ENCODE peak calls at places on chromosomes 12 and 14, in five cellular contexts. V, Z, Y, S and H are unnamed samples.

GRCh38 chr12:49259452-49259851 is 5.4 kb upstream of the TUBA1C start:
- DNase-seq in V (no peak), Z (no peak), Y (no peak), S (no peak), H (no peak)

GRCh38 chr12:34597548-34598351 is 575.5 kb downstream of the ALG10 start:
- DNase-seq in V (no peak), Z (no peak), Y (no peak), S (no peak), H (no peak)

GRCh38 chr12:60308366-60309000 is 712.7 kb downstream of the SLC16A7 start:
- DNase-seq in V (peak), Z (no peak), Y (no peak), S (no peak), H (no peak)

GRCh38 chr14:85233756-85234545 is 296.0 kb upstream of the FLRT2 start:
- DNase-seq in V (peak), Z (no peak), Y (no peak), S (no peak), H (no peak)

GRCh38 chr12:11719678-11720099 is 70.2 kb downstream of the ETV6 start:
- DNase-seq in V (peak), Z (peak), Y (no peak), S (no peak), H (no peak)

GRCh38 chr12:116136340-116136739 is 141.2 kb downstream of the MED13L start:
- DNase-seq in V (peak), Z (no peak), Y (no peak), S (no peak), H (no peak)

GRCh38 chr14:50061664-50062437 is 54.5 kb downstream of the VCPKMT start:
- DNase-seq in V (peak), Z (peak), Y (peak), S (peak), H (peak)

GRCh38 chr14:54567224-54567633 is 301 bp downstream of the SAMD4A start:
- DNase-seq in V (no peak), Z (peak), Y (no peak), S (no peak), H (no peak)

GRCh38 chr12:76284816-76285750 is 63.1 kb downstream of the BBS10 start:
- DNase-seq in V (peak), Z (no peak), Y (peak), S (no peak), H (no peak)

GRCh38 chr12:92912052-92912451 is 17.0 kb downstream of the EEA1 start:
- DNase-seq in V (peak), Z (no peak), Y (no peak), S (no peak), H (no peak)

GRCh38 chr12:98440165-98440581 is 75.2 kb upstream of the TMPO start:
- DNase-seq in V (peak), Z (no peak), Y (no peak), S (peak), H (no peak)

GRCh38 chr14:53526190-53526589 is 373.1 kb upstream of the DDHD1 start:
- DNase-seq in V (peak), Z (no peak), Y (no peak), S (no peak), H (no peak)

GRCh38 chr12:40992674-40993073 is 195.4 kb upstream of the PDZRN4 start:
- DNase-seq in V (no peak), Z (no peak), Y (no peak), S (no peak), H (no peak)

GRCh38 chr14:44778562-44778961 is 183.2 kb downstream of the KLHL28 start:
- DNase-seq in V (peak), Z (no peak), Y (no peak), S (no peak), H (no peak)

GRCh38 chr12:28583771-28584261 is 393.6 kb downstream of the CCDC91 start:
- DNase-seq in V (peak), Z (no peak), Y (no peak), S (peak), H (no peak)

GRCh38 chr14:61280526-61281185 is 482 bp downstream of the TMEM30B start:
- DNase-seq in V (peak), Z (peak), Y (no peak), S (no peak), H (no peak)

GRCh38 chr12:12537421-12537820 is 25.2 kb downstream of the DUSP16 start:
- DNase-seq in V (peak), Z (no peak), Y (no peak), S (no peak), H (no peak)

GRCh38 chr12:116121453-116121871 is 156.0 kb downstream of the MED13L start:
- DNase-seq in V (peak), Z (no peak), Y (no peak), S (no peak), H (no peak)

GRCh38 chr12:98058838-98059237 is 456.6 kb upstream of the TMPO start:
- DNase-seq in V (no peak), Z (no peak), Y (no peak), S (no peak), H (no peak)

GRCh38 chr12:120479458-120479857 is 9.9 kb upstream of the SRSF9 start:
- DNase-seq in V (no peak), Z (no peak), Y (no peak), S (no peak), H (no peak)

GRCh38 chr12:130743176-130743575 is 27.1 kb upstream of the RIMBP2 start:
- DNase-seq in V (no peak), Z (no peak), Y (no peak), S (no peak), H (no peak)

GRCh38 chr12:6104027-6104426 is 20.4 kb downstream of the VWF start:
- DNase-seq in V (no peak), Z (no peak), Y (no peak), S (no peak), H (no peak)

GRCh38 chr12:94421868-94422740 is 37.6 kb downstream of the CEP83 start:
- DNase-seq in V (no peak), Z (no peak), Y (no peak), S (no peak), H (no peak)

GRCh38 chr12:1922075-1922709 is 3.7 kb upstream of the CACNA2D4 start:
- DNase-seq in V (no peak), Z (peak), Y (no peak), S (no peak), H (no peak)

GRCh38 chr12:73421832-73422231 is 1115.8 kb upstream of the ATXN7L3B start:
- DNase-seq in V (no peak), Z (no peak), Y (no peak), S (no peak), H (no peak)

GRCh38 chr14:89037065-89037464 is 212.6 kb downstream of the TTC8 start:
- DNase-seq in V (no peak), Z (no peak), Y (no peak), S (no peak), H (no peak)

GRCh38 chr12:89765959-89766824 is 57.6 kb upstream of the ATP2B1 start:
- DNase-seq in V (no peak), Z (no peak), Y (no peak), S (no peak), H (no peak)

GRCh38 chr12:89770391-89770790 is 61.8 kb upstream of the ATP2B1 start:
- DNase-seq in V (no peak), Z (no peak), Y (no peak), S (no peak), H (no peak)

GRCh38 chr12:89769483-89769818 is 60.8 kb upstream of the ATP2B1 start:
- DNase-seq in V (no peak), Z (no peak), Y (no peak), S (no peak), H (no peak)

DNA sequence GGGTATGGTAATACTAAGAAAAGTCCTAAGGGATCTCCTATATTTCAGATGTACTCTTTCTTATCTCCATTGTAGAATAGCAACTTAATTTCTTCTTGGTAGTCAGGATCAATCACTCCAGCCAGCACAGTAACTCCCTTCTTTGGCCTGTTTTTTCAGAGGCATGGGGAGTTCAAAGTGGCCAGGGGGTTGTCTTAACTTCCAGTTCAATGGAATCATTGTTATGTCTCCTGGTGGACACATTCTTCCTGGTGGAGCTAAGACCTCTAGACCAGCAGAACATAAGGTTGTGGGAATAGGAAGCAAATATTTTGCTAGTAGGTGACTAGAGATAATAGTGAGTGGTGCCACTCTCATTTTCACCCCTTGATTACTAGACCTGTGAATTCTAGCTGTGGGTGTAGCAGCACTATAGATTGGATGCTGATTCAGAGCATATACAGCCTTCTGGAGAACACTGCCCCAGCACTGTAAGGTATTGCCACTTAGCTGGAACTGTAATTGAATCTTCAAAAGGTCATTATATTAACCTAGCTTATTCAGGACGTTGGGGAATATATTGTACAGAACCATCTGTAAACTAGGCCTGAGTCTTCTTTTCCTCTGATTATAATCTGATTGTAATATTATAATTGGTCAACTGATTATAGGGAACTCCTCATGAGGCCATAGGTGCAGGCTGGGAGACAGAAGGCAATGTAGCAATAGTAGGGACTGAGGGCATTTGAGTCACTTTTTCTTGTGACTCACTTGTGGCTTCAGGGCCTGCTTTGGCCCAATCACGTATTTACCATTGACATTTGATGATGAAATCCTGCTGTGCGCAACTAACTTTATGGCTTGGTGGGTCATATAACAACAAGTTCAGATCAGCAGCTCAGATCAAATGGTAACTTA is 60.2 kb upstream of the ATP2B1 start:
- DNase-seq in V (peak), Z (no peak), Y (peak), S (no peak), H (no peak)
- TF ChIP-seq MXI1 in V (no peak), Z (no peak), Y (no peak), S (no peak), H (no peak)

GRCh38 chr14:73025544-73025943 is 1.4 kb downstream of the ZFYVE1 start:
- DNase-seq in V (peak), Z (no peak), Y (no peak), S (no peak), H (no peak)
- TF ChIP-seq MXI1 in V (no peak), Z (no peak), Y (no peak), S (no peak), H (no peak)

DNA sequence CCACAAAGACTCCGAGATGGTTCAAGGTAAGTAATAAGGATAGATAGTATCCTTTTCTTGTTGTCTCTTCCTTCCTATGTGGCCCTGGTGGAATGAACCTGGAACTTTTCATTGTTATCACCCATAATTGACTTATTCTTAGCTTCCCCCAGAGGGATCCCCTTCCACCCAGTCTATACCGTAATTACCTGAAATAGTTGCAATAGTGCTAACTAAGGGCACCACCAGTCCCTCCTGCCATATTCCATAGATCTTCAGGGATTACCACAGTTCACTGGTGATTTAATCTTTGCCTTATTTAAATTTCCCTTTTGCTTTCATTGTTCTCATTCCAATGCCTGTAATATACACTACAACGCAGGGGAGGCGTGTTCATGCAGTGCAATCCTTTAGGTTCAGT is 13.8 kb upstream of the OR9K2 start:
- DNase-seq in V (no peak), Z (no peak), Y (no peak), S (no peak), H (no peak)
- TF ChIP-seq MXI1 in V (no peak), Z (no peak), Y (no peak), S (no peak), H (no peak)

GRCh38 chr12:101746661-101747060 is 7.4 kb upstream of the SYCP3 start:
- DNase-seq in V (peak), Z (no peak), Y (no peak), S (no peak), H (no peak)
- TF ChIP-seq MXI1 in V (no peak), Z (no peak), Y (no peak), S (no peak), H (no peak)

GRCh38 chr12:123150273-123150803 is 552 bp downstream of the PITPNM2 start:
- DNase-seq in V (no peak), Z (peak), Y (no peak), S (peak), H (no peak)
- TF ChIP-seq MXI1 in V (no peak), Z (no peak), Y (no peak), S (no peak), H (no peak)

DNA sequence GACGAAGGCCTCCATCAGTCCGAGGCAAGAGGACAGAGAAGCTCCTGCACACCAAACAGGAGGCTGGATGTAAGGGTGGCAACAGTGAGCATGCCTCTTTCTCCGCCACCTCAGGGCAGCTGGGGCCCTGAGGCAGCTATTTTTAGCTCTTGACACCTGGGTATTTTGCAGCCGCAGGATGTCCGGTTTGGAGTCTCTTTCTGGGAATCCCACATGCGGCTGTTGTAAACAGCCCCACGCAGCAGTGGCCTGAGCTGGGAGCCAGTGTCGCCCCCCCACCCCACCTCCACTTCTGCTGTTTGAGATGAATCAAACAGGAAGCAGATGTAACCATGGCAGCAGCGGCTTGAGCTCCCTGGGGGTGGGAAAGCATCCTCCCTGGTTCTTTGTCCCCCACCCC is 11.7 kb downstream of the HDAC7 start:
- DNase-seq in V (peak), Z (peak), Y (no peak), S (peak), H (peak)
- TF ChIP-seq MXI1 in V (peak), Z (no peak), Y (no peak), S (no peak), H (no peak)

DNA sequence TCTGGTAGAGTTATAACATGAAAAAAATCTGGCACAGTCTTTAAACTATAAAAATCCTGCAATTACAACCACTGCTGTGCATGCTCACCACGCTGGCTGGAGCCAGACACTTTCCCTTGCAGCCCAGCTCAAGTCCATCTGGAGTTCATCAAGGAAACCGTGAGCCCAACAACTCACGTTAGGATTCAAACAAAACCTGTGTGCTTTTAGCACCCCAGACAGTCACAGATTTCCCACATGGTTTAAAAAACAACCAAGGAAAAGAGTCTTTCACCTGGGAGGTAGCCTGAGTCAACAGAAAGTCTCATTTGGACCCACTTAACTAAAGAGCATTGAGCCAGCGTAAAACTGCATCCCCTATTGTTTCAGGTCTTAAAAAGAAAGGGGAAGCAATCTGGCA is 4.7 kb downstream of the LRIG3 start:
- DNase-seq in V (peak), Z (no peak), Y (no peak), S (no peak), H (no peak)
- TF ChIP-seq MXI1 in V (peak), Z (no peak), Y (no peak), S (no peak), H (no peak)

GRCh38 chr14:100664841-100665425 is 61.8 kb upstream of the DLK1 start:
- DNase-seq in V (peak), Z (no peak), Y (no peak), S (no peak), H (no peak)

GRCh38 chr14:100666851-100667250 is 59.8 kb upstream of the DLK1 start:
- DNase-seq in V (no peak), Z (no peak), Y (no peak), S (no peak), H (no peak)

GRCh38 chr14:100664234-100664633 is 62.5 kb upstream of the DLK1 start:
- DNase-seq in V (no peak), Z (no peak), Y (no peak), S (no peak), H (no peak)

GRCh38 chr14:100666403-100666802 is 60.3 kb upstream of the DLK1 start:
- DNase-seq in V (no peak), Z (no peak), Y (no peak), S (no peak), H (no peak)

DNA sequence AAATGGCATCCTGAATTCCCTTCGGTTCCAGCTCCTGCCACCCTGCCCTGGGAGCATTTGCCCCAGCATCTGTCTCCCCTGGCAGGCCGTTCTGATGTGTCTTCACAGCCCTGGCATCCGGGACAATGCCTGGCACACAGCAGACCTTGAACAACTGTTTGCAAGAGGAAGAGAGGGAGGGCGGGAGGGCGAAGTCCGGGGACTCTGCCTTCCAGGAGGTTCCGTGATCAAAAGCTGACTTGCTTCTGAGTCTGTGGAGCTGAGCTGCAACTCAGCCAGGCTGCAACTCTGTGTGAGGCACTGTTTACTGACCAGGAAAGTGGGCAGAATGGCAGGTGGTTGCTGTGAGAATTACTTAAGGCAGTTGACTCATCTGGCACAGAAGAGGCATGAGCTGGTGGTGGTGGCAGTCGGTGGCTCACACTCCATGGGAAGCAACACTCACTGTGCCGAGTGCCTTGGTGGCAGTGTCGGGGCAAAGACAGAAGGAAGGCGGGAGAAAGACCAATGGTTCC is 61.1 kb upstream of the DLK1 start:
- DNase-seq in V (no peak), Z (no peak), Y (no peak), S (no peak), H (no peak)
- TF ChIP-seq MXI1 in V (no peak), Z (no peak), Y (no peak), S (no peak), H (no peak)